ENCODE peak calls at places on chromosomes 16 and 17, in six cellular contexts. U is SW 1271, E is colonic mucosa, F is COR-L47, K is left ventricle myocardium inferior, Y is mesothelial cell of epicardium. L is an unnamed sample.

GRCh38 chr16:81837312-81837748 is 58.2 kb downstream of the PLCG2 start:
- DNase-seq in Y (no peak), K (no peak), F (no peak), E (no peak), U (no peak), L (no peak)

GRCh38 chr17:17693253-17693954 is 12.1 kb downstream of the RAI1 start:
- DNase-seq in E (peak), K (peak), Y (no peak), F (peak), U (peak), L (peak)

GRCh38 chr17:67377727-67378443 is 804 bp downstream of the PITPNC1 start:
- DNase-seq in Y (peak), U (no peak), K (peak), E (peak), F (peak), L (peak)

GRCh38 chr16:80527297-80527696 is 13.5 kb upstream of the DYNLRB2 start:
- DNase-seq in F (no peak), Y (no peak), E (peak), K (no peak), U (no peak), L (peak)

GRCh38 chr17:68296217-68297140 is 5.2 kb downstream of the ARSG start:
- DNase-seq in U (no peak), E (peak), K (no peak), F (no peak), Y (no peak), L (no peak)

GRCh38 chr16:88772871-88773811 is 11.9 kb downstream of the PIEZO1 start:
- DNase-seq in F (no peak), E (no peak), K (peak), Y (peak), U (no peak), L (no peak)

GRCh38 chr16:7284780-7285179 is 47.9 kb upstream of the RBFOX1 start:
- DNase-seq in K (no peak), F (no peak), E (no peak), Y (no peak), U (no peak), L (no peak)

GRCh38 chr17:73228748-73229236 is 32.9 kb downstream of the CPSF4L start:
- DNase-seq in Y (no peak), E (peak), K (peak), U (no peak), F (no peak), L (peak)

GRCh38 chr16:50616386-50616785 is 64.7 kb downstream of the SNX20 start:
- DNase-seq in F (no peak), U (no peak), K (no peak), E (no peak), Y (no peak), L (no peak)

GRCh38 chr17:75138519-75138918 is 7.0 kb upstream of the NT5C start:
- DNase-seq in E (no peak), K (no peak), Y (no peak), F (no peak), U (no peak), L (no peak)

GRCh38 chr17:7587420-7587786 is 2.5 kb downstream of the SOX15 start:
- DNase-seq in F (no peak), Y (no peak), K (no peak), U (no peak), E (no peak), L (no peak)

GRCh38 chr16:58515871-58516767 is 802 bp downstream of the SETD6 start:
- DNase-seq in F (peak), K (no peak), Y (no peak), U (no peak), E (peak), L (peak)

GRCh38 chr17:63645775-63646491 is 23.7 kb downstream of the MAP3K3 start:
- DNase-seq in Y (no peak), K (no peak), E (no peak), F (no peak), U (no peak), L (no peak)

GRCh38 chr16:54585966-54586365 is 299.4 kb upstream of the IRX3 start:
- DNase-seq in E (no peak), F (no peak), U (no peak), Y (no peak), K (no peak), L (no peak)

GRCh38 chr17:80559688-80560290 is 15.2 kb downstream of the RPTOR start:
- DNase-seq in K (no peak), Y (no peak), E (no peak), U (no peak), F (no peak), L (no peak)

GRCh38 chr16:14310519-14310991 is 239.4 kb downstream of the MRTFB start:
- DNase-seq in Y (no peak), K (no peak), E (no peak), U (no peak), F (no peak), L (no peak)

L was measured in NCI-H345.